ENCODE peak calls at places on chromosomes 12 and 14, in eight cellular contexts. L is HCT116, O is GM23338, U is hepatocyte, J is GM23248, K is SK-N-SH, R is PC-3, S is MM.1S. Q is an unnamed sample.

GRCh38 chr12:96241484-96242256 is 47.5 kb downstream of the ELK3 start:
- DNase-seq in S (no peak), O (peak; percentile 27), L (no peak), K (no peak), J (peak; percentile 99), U (peak; percentile 36), R (no peak), Q (no peak)

GRCh38 chr12:71000255-71000654 is 79.7 kb upstream of the PTPRR start:
- DNase-seq in O (no peak), L (no peak), J (no peak), R (no peak), S (no peak), U (no peak), K (no peak), Q (no peak)

GRCh38 chr12:103469716-103470115 is 26.1 kb downstream of the C12orf42 start:
- DNase-seq in K (no peak), L (no peak), O (no peak), J (peak; percentile 1), S (no peak), U (no peak), R (no peak), Q (no peak)

GRCh38 chr12:48972213-48973021 is 882 bp upstream of the WNT10B start:
- DNase-seq in U (no peak), R (no peak), J (peak; percentile 71), O (peak; percentile 38), S (no peak), L (no peak), K (peak; percentile 38), Q (no peak)

GRCh38 chr12:124568431-124569374 is 1.3 kb upstream of the NCOR2 start:
- DNase-seq in O (peak; percentile 71), L (no peak), S (peak; percentile 81), R (peak; percentile 61), U (peak; percentile 80), J (peak; percentile 90), K (peak; percentile 78), Q (peak; percentile 64)

GRCh38 chr12:67689339-67689738 is 40.8 kb downstream of the DYRK2 start:
- DNase-seq in J (no peak), U (no peak), S (no peak), L (no peak), O (no peak), K (no peak), R (no peak), Q (no peak)

GRCh38 chr12:81022531-81022930 is 55.3 kb upstream of the ACSS3 start:
- DNase-seq in S (no peak), L (no peak), O (no peak), J (peak; percentile 25), U (no peak), K (no peak), R (no peak), Q (no peak)

GRCh38 chr12:53097207-53097563 is 282 bp upstream of the IGFBP6 start:
- DNase-seq in R (no peak), U (no peak), L (no peak), K (peak; percentile 63), S (no peak), O (peak; percentile 66), J (peak; percentile 64), Q (no peak)

GRCh38 chr12:107760207-107760816 is 625 bp downstream of the PRDM4 start:
- DNase-seq in R (peak; percentile 33), L (no peak), O (peak; percentile 71), K (peak; percentile 58), U (peak; percentile 54), J (peak; percentile 52), S (peak; percentile 33), Q (peak; percentile 50)

GRCh38 chr14:74302160-74302628 is 540 bp downstream of the ABCD4 start:
- DNase-seq in R (peak; percentile 43), L (no peak), K (peak; percentile 67), J (peak; percentile 85), O (peak; percentile 64), U (peak; percentile 63), S (peak; percentile 43), Q (peak; percentile 43)

GRCh38 chr14:31921741-31922140 is 155.4 kb upstream of the ARHGAP5 start:
- DNase-seq in U (no peak), S (no peak), L (no peak), O (no peak), J (no peak), R (no peak), K (no peak), Q (no peak)

GRCh38 chr12:632102-632696 is 31.0 kb downstream of the NINJ2 start:
- DNase-seq in R (peak; percentile 72), L (no peak), S (no peak), K (no peak), J (peak; percentile 92), O (peak; percentile 76), U (peak; percentile 55), Q (peak; percentile 77)

GRCh38 chr14:69013943-69014782 is 35.1 kb upstream of the ACTN1 start:
- DNase-seq in J (peak; percentile 60), U (peak; percentile 78), L (no peak), O (peak; percentile 67), R (peak; percentile 95), S (no peak), K (peak; percentile 69), Q (peak; percentile 18)

GRCh38 chr12:124819525-124819924 is 44.1 kb downstream of the SCARB1 start:
- DNase-seq in L (no peak), J (no peak), O (no peak), K (no peak), R (no peak), S (no peak), U (no peak), Q (no peak)

GRCh38 chr12:64389154-64389553 is 1.4 kb downstream of the C12orf56 start:
- DNase-seq in S (no peak), O (peak; percentile 31), R (no peak), J (no peak), L (no peak), K (no peak), U (no peak), Q (no peak)

GRCh38 chr12:18158774-18159557 is 69.0 kb upstream of the RERGL start:
- DNase-seq in K (peak; percentile 15), O (peak; percentile 87), S (peak; percentile 64), R (peak; percentile 49), U (peak; percentile 55), J (peak; percentile 65), L (no peak), Q (peak; percentile 63)

GRCh38 chr12:40431169-40431568 is 206.4 kb downstream of the LRRK2 start:
- DNase-seq in L (no peak), K (no peak), U (no peak), J (no peak), R (no peak), S (no peak), O (no peak), Q (no peak)

GRCh38 chr14:78172428-78172827 is 2.3 kb downstream of the NRXN3 start:
- DNase-seq in L (no peak), U (no peak), O (no peak), R (no peak), S (no peak), K (no peak), J (no peak), Q (no peak)

GRCh38 chr12:75852143-75852542 is 179.4 kb downstream of the PHLDA1 start:
- DNase-seq in U (no peak), K (no peak), J (peak; percentile 67), S (no peak), R (peak; percentile 72), L (no peak), O (no peak), Q (no peak)

GRCh38 chr12:116266220-116266619 is 11.3 kb downstream of the MED13L start:
- DNase-seq in K (no peak), L (no peak), R (no peak), S (no peak), J (peak; percentile 56), O (peak; percentile 64), U (peak; percentile 22), Q (peak; percentile 43)

GRCh38 chr12:71782007-71782406 is 27.3 kb downstream of the RAB21 start:
- DNase-seq in J (no peak), O (no peak), R (no peak), K (no peak), L (no peak), S (no peak), U (no peak), Q (no peak)

DNA sequence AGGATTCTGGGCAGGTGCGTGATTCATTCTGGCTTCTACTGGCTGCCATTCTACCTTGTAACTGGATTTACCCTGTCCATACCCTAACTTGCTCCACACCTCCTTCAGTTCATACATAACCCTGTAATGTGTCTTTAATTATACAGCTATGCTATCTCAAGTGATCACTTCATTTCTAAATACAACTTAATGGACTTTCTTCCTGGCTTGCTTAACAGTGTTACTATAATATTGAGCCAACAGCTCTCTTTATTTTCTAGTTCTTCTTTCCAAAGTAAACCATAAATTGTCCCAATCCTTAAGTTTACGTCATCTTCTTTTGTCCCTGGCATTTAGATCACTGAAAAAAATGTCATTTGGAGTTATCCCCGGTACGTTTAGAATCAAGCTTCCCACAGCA is 75.9 kb upstream of the KCNJ8 start:
- DNase-seq in U (no peak), S (no peak), R (no peak), O (no peak), J (no peak), L (no peak), K (no peak), Q (no peak)
- TF ChIP-seq EZH2phosphoT487 in U (no peak), S (no peak), R (no peak), O (no peak), J (no peak), L (no peak), K (no peak), Q (no peak)

GRCh38 chr14:97107760-97108159 is 310.6 kb downstream of the VRK1 start:
- DNase-seq in O (no peak), R (peak; percentile 73), U (no peak), K (no peak), L (peak; percentile 79), J (no peak), S (no peak), Q (no peak)
- H3K4me3 ChIP-seq in O (no peak overlapping the region), R (peak overlapping the region; percentile 28), U (no peak overlapping the region), K (no peak overlapping the region), L (peak overlapping the region; percentile 44), J (no peak overlapping the region), S (no peak overlapping the region), Q (no peak overlapping the region)

GRCh38 chr12:132006056-132006680 is 56.4 kb downstream of the EP400 start:
- DNase-seq in S (no peak), O (no peak), R (no peak), J (no peak), U (no peak), L (no peak), K (no peak), Q (no peak)

GRCh38 chr12:132003846-132004245 is 54.1 kb downstream of the EP400 start:
- DNase-seq in L (no peak), O (no peak), S (no peak), R (no peak), U (no peak), K (no peak), J (peak; percentile 73), Q (no peak)

GRCh38 chr12:132007041-132007440 is 57.3 kb downstream of the EP400 start:
- DNase-seq in O (no peak), R (no peak), J (no peak), S (no peak), L (no peak), U (no peak), K (no peak), Q (no peak)

GRCh38 chr12:132009336-132009859 is 59.7 kb downstream of the EP400 start:
- DNase-seq in R (no peak), U (no peak), J (no peak), O (no peak), S (no peak), L (no peak), K (no peak), Q (no peak)

GRCh38 chr12:132004946-132005345 is 55.2 kb downstream of the EP400 start:
- DNase-seq in U (no peak), S (no peak), O (no peak), J (no peak), K (no peak), L (no peak), R (no peak), Q (no peak)
- H3K36me3 ChIP-seq in U (no peaks in the 10 kb centered on the region), S (no peaks in the 10 kb centered on the region), O (peaks cover 27% of the 10 kb centered on the region), J (peaks cover 28% of the 10 kb centered on the region), K (peaks cover 53% of the 10 kb centered on the region), L (peaks cover 25% of the 10 kb centered on the region), R (peaks cover 30% of the 10 kb centered on the region), Q (no peaks in the 10 kb centered on the region)

GRCh38 chr12:57632369-57632897 is 568 bp downstream of the B4GALNT1 start:
- DNase-seq in S (peak; percentile 33), L (no peak), R (peak; percentile 25), O (peak; percentile 60), J (peak; percentile 61), K (peak; percentile 84), U (peak; percentile 7), Q (peak; percentile 64)
- TF ChIP-seq EZH2phosphoT487 in S (no peak), L (no peak), R (no peak), O (peak; percentile 30), J (no peak), K (no peak), U (peak; percentile 62), Q (peak; percentile 60)